ENCODE peak calls at places on chromosomes 6 and 20, in five cellular contexts. J is CD8-positive, alpha-beta T cell; X is adrenal gland; R is astrocyte; U is pancreas. G is an unnamed sample.
A peak's percentile ranks its signal among the peaks of the same experiment; 100 is the strongest.

GRCh38 chr6:40378725-40379074 is 208.5 kb downstream of the LRFN2 start:
- DNase-seq in R (no peak), J (no peak), X (no peak), U (no peak), G (no peak)

GRCh38 chr6:104885518-104886043 is 25.9 kb upstream of the HACE1 start:
- DNase-seq in R (no peak), X (no peak), U (no peak), J (no peak), G (no peak)

GRCh38 chr20:10412591-10413408 is 21.2 kb downstream of the MKKS start:
- DNase-seq in X (no peak), J (no peak), R (peak; percentile 10), U (no peak), G (no peak)

GRCh38 chr20:36468149-36469000 is 72.9 kb upstream of the MYL9 start:
- DNase-seq in J (no peak), X (no peak), U (no peak), R (no peak), G (peak; percentile 24)

GRCh38 chr20:40683894-40684268 is 5.2 kb downstream of the MAFB start:
- DNase-seq in R (no peak), X (no peak), U (no peak), J (no peak), G (no peak)

GRCh38 chr6:12280458-12280857 is 9.7 kb upstream of the EDN1 start:
- DNase-seq in X (no peak), R (peak; percentile 56), U (no peak), J (no peak), G (no peak)

GRCh38 chr6:154298297-154298696 is 58.3 kb downstream of the IPCEF1 start:
- DNase-seq in U (no peak), J (no peak), R (peak; percentile 62), X (no peak), G (no peak)

GRCh38 chr6:16769131-16769985 is 8.1 kb upstream of the ATXN1 start:
- DNase-seq in X (peak; percentile 55), U (no peak), J (peak; percentile 66), R (peak; percentile 99), G (peak; percentile 62)

GRCh38 chr20:2747676-2748235 is 52.7 kb downstream of the CPXM1 start:
- DNase-seq in R (no peak), U (no peak), J (no peak), X (no peak), G (no peak)

GRCh38 chr6:166553563-166554271 is 32.8 kb downstream of the RAMACL start:
- DNase-seq in U (no peak), J (no peak), R (peak; percentile 82), X (no peak), G (peak; percentile 30)

GRCh38 chr6:77124604-77125003 is 338.7 kb downstream of the HTR1B start:
- DNase-seq in X (no peak), R (peak; percentile 0), U (no peak), J (no peak), G (no peak)

GRCh38 chr6:18260448-18261106 is 3.8 kb downstream of the DEK start:
- DNase-seq in R (peak; percentile 49), J (no peak), U (no peak), X (no peak), G (no peak)
- H3K4me1 ChIP-seq in R (peaks cover 36% of the 10 kb centered on the region), J (peaks cover 26% of the 10 kb centered on the region), U (peaks cover 10% of the 10 kb centered on the region), X (peaks cover 9% of the 10 kb centered on the region), G (peaks cover 4% of the 10 kb centered on the region)

GRCh38 chr20:56626367-56627121 is 2.6 kb upstream of the TFAP2C start:
- DNase-seq in J (no peak), U (peak; percentile 58), X (no peak), R (no peak), G (peak; percentile 36)
- H3K4me1 ChIP-seq in J (peaks cover 5% of the 10 kb centered on the region), U (peaks cover 5% of the 10 kb centered on the region), X (peaks cover 10% of the 10 kb centered on the region), R (peaks cover 10% of the 10 kb centered on the region), G (peaks cover 10% of the 10 kb centered on the region)

GRCh38 chr6:111715321-111715720 is 109.6 kb upstream of the TRAF3IP2 start:
- DNase-seq in R (no peak), U (no peak), J (peak; percentile 39), X (no peak), G (no peak)
- H3K4me1 ChIP-seq in R (peaks cover 18% of the 10 kb centered on the region), U (no peaks in the 10 kb centered on the region), J (peaks cover 32% of the 10 kb centered on the region), X (no peaks in the 10 kb centered on the region), G (peaks cover 6% of the 10 kb centered on the region)

DNA sequence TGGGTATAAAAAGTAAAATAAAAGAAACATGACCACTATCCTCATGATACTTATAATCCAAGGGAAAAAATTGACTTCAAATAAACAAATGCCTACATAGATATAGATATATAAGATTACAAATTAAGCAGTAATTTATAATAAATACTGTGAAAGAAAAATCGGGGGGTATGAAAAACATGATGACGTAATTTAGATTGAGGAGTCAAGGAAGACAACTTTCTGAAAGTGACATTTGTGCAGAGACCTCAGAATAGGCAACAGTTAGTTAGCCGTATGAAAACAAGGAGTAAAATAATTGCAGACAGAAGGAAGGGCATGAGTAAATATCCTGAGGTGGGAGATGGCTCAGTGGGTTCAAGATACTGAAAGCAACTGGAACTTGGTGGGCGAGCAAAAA is 28.2 kb upstream of the RAB23 start:
- DNase-seq in R (no peak), J (no peak), X (no peak), U (no peak), G (no peak)
- H3K4me1 ChIP-seq in R (peaks cover 8% of the 10 kb centered on the region), J (no peaks in the 10 kb centered on the region), X (no peaks in the 10 kb centered on the region), U (no peaks in the 10 kb centered on the region), G (no peaks in the 10 kb centered on the region)

DNA sequence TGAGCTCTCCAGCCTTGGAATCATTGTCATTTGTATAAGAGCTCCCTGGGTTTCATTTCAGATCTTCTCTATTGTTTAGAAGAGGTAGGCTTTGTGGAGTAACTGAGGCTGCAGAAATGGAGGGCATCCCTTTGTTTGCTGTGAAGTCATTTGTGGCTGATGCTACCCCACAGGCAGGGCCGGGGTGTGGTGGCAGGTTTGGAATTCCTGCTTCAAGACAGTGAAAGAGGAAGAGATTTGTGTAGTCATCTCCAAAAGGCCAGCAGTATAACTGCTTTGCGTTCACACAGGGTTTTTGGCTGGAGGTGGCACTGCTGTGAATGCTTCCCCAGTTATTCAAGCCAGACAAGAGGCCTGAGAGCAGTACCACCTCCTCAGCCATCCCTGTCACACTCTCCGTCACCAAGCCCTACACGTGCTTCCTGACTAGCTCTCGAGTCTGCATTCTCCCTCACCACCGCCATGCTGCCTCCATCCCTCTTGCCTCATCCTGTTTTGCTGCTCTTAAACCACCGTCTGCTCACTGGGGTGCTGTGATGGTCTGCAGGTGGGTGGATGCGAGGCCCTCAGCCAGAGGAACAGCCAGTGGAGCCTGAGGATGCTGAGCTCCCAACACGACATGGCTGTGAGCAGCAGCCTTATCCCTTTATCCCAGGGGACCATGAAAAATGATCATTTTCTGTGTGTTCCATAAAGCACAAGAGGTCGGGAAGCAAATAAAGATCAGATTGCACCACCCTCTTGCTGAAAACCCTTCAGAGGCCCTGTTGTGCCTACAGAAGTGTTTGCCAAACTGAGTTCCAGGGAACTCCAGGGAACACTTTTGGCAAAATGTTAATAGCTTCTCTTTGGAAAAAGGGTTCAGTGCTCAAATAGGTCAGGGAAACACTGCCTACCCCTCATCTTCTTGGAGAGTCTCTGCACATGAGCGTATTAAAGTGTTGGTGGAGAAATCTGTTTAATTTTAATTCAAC is 24.1 kb downstream of the ARMC2 start:
- DNase-seq in X (no peak), U (no peak), J (peak; percentile 26), R (no peak), G (no peak)
- H3K4me1 ChIP-seq in X (peaks cover 10% of the 10 kb centered on the region), U (no peaks in the 10 kb centered on the region), J (peaks cover 35% of the 10 kb centered on the region), R (no peaks in the 10 kb centered on the region), G (no peaks in the 10 kb centered on the region)

DNA sequence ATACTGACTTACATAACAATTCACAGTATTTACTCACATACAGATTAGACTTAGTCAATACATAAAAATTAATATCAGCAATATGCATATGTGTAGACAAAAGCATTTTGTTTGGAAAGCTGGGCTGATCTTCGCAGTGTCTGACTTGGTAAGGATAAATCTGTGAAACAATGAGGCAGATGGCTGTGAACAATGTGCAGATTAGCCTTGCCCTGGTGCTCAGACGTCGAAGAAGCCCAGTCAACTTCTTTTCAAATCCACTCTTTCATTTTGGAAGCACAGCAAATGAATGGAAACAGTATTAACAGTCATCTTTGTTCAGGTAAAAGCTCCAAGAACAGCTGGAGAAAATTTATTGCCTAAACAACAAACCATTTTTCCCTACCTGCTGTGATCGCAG is 116.7 kb downstream of the DST start:
- DNase-seq in R (no peak), U (no peak), X (no peak), J (no peak), G (no peak)
- H3K4me1 ChIP-seq in R (peaks cover 43% of the 10 kb centered on the region), U (peaks cover 34% of the 10 kb centered on the region), X (peaks cover 19% of the 10 kb centered on the region), J (no peaks in the 10 kb centered on the region), G (no peaks in the 10 kb centered on the region)

GRCh38 chr6:36769161-36769675 is 70.0 kb downstream of the CPNE5 start:
- DNase-seq in J (no peak), R (peak; percentile 34), U (no peak), X (no peak), G (no peak)

GRCh38 chr6:36769676-36770499 is 69.4 kb downstream of the CPNE5 start:
- DNase-seq in X (peak; percentile 30), J (no peak), R (peak; percentile 39), U (no peak), G (no peak)

GRCh38 chr6:36771145-36771544 is 68.1 kb downstream of the CPNE5 start:
- DNase-seq in J (no peak), X (no peak), R (no peak), U (no peak), G (no peak)

GRCh38 chr6:36776167-36776566 is 63.1 kb downstream of the CPNE5 start:
- DNase-seq in J (no peak), X (no peak), R (no peak), U (no peak), G (no peak)

GRCh38 chr6:36772401-36772800 is 66.8 kb downstream of the CPNE5 start:
- DNase-seq in U (no peak), X (no peak), J (no peak), R (no peak), G (no peak)
- H3K4me1 ChIP-seq in U (no peaks in the 10 kb centered on the region), X (no peaks in the 10 kb centered on the region), J (peaks cover 40% of the 10 kb centered on the region), R (peaks cover 20% of the 10 kb centered on the region), G (no peaks in the 10 kb centered on the region)

DNA sequence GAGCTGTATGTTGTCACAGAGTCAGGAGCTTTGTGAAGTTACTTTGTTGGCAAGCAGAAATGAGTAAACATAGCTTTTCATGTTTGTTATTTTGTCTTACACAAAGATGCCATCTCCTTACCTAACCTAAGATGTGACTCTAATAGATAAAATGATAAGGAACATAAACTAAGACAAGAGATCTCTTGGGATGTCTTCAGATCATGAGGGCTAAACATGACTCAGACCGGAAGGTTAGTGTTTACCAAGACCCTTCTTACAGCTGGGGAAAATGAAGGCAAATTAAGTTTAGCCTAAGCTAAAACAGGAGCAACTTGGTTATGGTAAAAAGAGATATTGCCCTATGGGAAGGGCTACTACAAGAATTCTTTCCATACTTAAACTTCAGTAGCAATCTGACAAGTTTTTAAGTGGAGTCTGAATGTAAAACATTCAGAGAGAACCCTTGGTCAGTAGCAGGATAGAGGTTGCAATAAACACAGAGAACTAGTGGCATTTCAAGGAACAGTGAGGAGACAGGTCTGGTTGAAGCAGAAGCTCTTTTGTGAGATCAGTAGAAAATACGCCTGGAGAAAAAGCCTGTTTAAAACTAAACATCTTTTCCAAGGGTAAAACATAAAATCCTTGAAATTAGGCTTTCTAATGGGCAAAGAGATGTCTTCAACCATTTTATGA is 29.9 kb downstream of the SGK1 start:
- DNase-seq in R (no peak), X (no peak), J (no peak), U (no peak), G (no peak)
- H3K4me1 ChIP-seq in R (peaks cover 15% of the 10 kb centered on the region), X (peaks cover 13% of the 10 kb centered on the region), J (peaks cover 13% of the 10 kb centered on the region), U (no peaks in the 10 kb centered on the region), G (no peaks in the 10 kb centered on the region)